ENCODE peak calls at places on chromosomes 4 and X, in six cellular contexts. One of them, this sample, is unnamed.

GRCh38 chr4:7239101-7239820 is 46.9 kb downstream of the SORCS2 start:
- DNase-seq in A549: no peak
- DNase-seq in GM23338: no peak
- DNase-seq in AG04449: no peak
- DNase-seq in IMR-90: no peak
- DNase-seq in fibroblast of mammary gland: no peak
- DNase-seq in this sample: no peak

GRCh38 chr4:158858410-158859189 is 89.8 kb downstream of the FNIP2 start:
- DNase-seq in GM23338: no peak
- DNase-seq in fibroblast of mammary gland: peak
- DNase-seq in IMR-90: peak
- DNase-seq in A549: peak
- DNase-seq in AG04449: peak
- DNase-seq in this sample: peak

GRCh38 chr4:566508-567295 is 9.4 kb downstream of the TMEM271 start:
- DNase-seq in AG04449: no peak
- DNase-seq in A549: no peak
- DNase-seq in IMR-90: peak
- DNase-seq in GM23338: no peak
- DNase-seq in fibroblast of mammary gland: no peak
- DNase-seq in this sample: no peak

GRCh38 chr4:98506462-98507132 is 151.8 kb downstream of the TSPAN5 start:
- DNase-seq in fibroblast of mammary gland: no peak
- DNase-seq in IMR-90: no peak
- DNase-seq in A549: no peak
- DNase-seq in AG04449: no peak
- DNase-seq in GM23338: peak
- DNase-seq in this sample: peak

GRCh38 chrX:68571292-68572256 is 72.7 kb downstream of the YIPF6 start:
- DNase-seq in fibroblast of mammary gland: peak
- DNase-seq in A549: peak
- DNase-seq in AG04449: peak
- DNase-seq in GM23338: no peak
- DNase-seq in IMR-90: peak
- DNase-seq in this sample: peak

GRCh38 chr4:99759346-99759984 is 57.2 kb upstream of the DAPP1 start:
- DNase-seq in A549: no peak
- DNase-seq in GM23338: peak
- DNase-seq in AG04449: no peak
- DNase-seq in IMR-90: no peak
- DNase-seq in fibroblast of mammary gland: no peak
- DNase-seq in this sample: no peak

GRCh38 chr4:122450847-122451246 is 5.7 kb downstream of the IL2 start:
- DNase-seq in IMR-90: peak
- DNase-seq in AG04449: peak
- DNase-seq in GM23338: peak
- DNase-seq in A549: peak
- DNase-seq in fibroblast of mammary gland: peak
- DNase-seq in this sample: peak

GRCh38 chrX:16653424-16653823 is 3.5 kb downstream of the S100G start:
- DNase-seq in GM23338: no peak
- DNase-seq in IMR-90: no peak
- DNase-seq in A549: no peak
- DNase-seq in AG04449: no peak
- DNase-seq in fibroblast of mammary gland: peak
- DNase-seq in this sample: no peak

GRCh38 chrX:51569561-51569960 is 49.2 kb downstream of the CENPVL3 start:
- DNase-seq in fibroblast of mammary gland: peak
- DNase-seq in GM23338: no peak
- DNase-seq in IMR-90: no peak
- DNase-seq in A549: no peak
- DNase-seq in AG04449: no peak
- DNase-seq in this sample: peak

GRCh38 chr4:23374280-23374679 is 515.6 kb downstream of the PPARGC1A start:
- DNase-seq in A549: peak
- DNase-seq in IMR-90: no peak
- DNase-seq in GM23338: no peak
- DNase-seq in AG04449: no peak
- DNase-seq in fibroblast of mammary gland: no peak
- DNase-seq in this sample: no peak

GRCh38 chrX:40176979-40177430 is 79.2 kb upstream of the BCOR start:
- DNase-seq in A549: no peak
- DNase-seq in fibroblast of mammary gland: no peak
- DNase-seq in GM23338: peak
- DNase-seq in IMR-90: no peak
- DNase-seq in AG04449: no peak
- DNase-seq in this sample: peak

GRCh38 chrX:102658551-102658950 is 7.3 kb downstream of the GPRASP1 start:
- DNase-seq in IMR-90: no peak
- DNase-seq in GM23338: no peak
- DNase-seq in A549: no peak
- DNase-seq in AG04449: no peak
- DNase-seq in fibroblast of mammary gland: peak
- DNase-seq in this sample: no peak

GRCh38 chr4:151641167-151641566 is 119.6 kb downstream of the GATB start:
- DNase-seq in AG04449: peak
- DNase-seq in A549: peak
- DNase-seq in fibroblast of mammary gland: peak
- DNase-seq in IMR-90: peak
- DNase-seq in GM23338: no peak
- DNase-seq in this sample: peak

GRCh38 chr4:3251691-3252479 is 2.9 kb downstream of the MSANTD1 start:
- DNase-seq in GM23338: no peak
- DNase-seq in AG04449: no peak
- DNase-seq in IMR-90: no peak
- DNase-seq in fibroblast of mammary gland: no peak
- DNase-seq in A549: no peak
- DNase-seq in this sample: no peak

GRCh38 chr4:165398570-165398969 is 19.8 kb downstream of the CPE start:
- DNase-seq in fibroblast of mammary gland: peak
- DNase-seq in AG04449: no peak
- DNase-seq in IMR-90: peak
- DNase-seq in A549: peak
- DNase-seq in GM23338: peak
- DNase-seq in this sample: peak

GRCh38 chrX:100622989-100623388 is 13.6 kb downstream of the TSPAN6 start:
- DNase-seq in IMR-90: no peak
- DNase-seq in AG04449: no peak
- DNase-seq in A549: no peak
- DNase-seq in fibroblast of mammary gland: no peak
- DNase-seq in GM23338: no peak
- DNase-seq in this sample: no peak

GRCh38 chr4:2263701-2264321 is 1.9 kb upstream of the MXD4 start:
- DNase-seq in AG04449: no peak
- DNase-seq in IMR-90: no peak
- DNase-seq in GM23338: no peak
- DNase-seq in A549: no peak
- DNase-seq in fibroblast of mammary gland: no peak
- DNase-seq in this sample: no peak

GRCh38 chr4:71275004-71275403 is 63.8 kb upstream of the SLC4A4 start:
- DNase-seq in fibroblast of mammary gland: no peak
- DNase-seq in AG04449: no peak
- DNase-seq in GM23338: no peak
- DNase-seq in A549: no peak
- DNase-seq in IMR-90: no peak
- DNase-seq in this sample: no peak

GRCh38 chr4:177339794-177340374 is 30.2 kb downstream of the NEIL3 start:
- DNase-seq in IMR-90: peak
- DNase-seq in AG04449: peak
- DNase-seq in A549: peak
- DNase-seq in fibroblast of mammary gland: peak
- DNase-seq in GM23338: peak
- DNase-seq in this sample: peak

DNA sequence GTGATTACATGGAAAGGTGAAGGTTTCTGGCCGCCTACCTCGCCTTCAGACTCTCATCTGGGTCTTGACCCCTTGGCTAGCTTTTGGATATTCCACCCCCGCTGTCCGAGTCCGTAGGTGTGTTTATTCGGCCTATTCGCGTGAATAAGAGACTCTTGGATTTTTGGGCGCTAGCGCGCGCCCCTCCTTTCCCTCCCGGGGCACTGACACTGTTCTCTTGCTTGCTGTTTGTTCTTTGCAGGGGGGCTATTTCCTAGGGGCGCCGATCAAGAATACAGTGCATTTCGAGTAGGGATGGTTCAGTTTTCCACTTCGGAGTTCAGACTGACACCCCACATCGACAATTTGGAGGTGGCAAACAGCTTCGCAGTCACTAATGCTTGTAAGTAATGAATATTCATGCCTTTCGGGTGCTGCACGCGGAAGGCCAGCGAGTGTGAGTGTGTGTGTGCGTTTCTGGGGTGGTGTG is 932 bp downstream of the GRIA2 start:
- DNase-seq in A549: no peak
- DNase-seq in AG04449: no peak
- DNase-seq in GM23338: peak
- DNase-seq in fibroblast of mammary gland: no peak
- DNase-seq in IMR-90: no peak
- DNase-seq in this sample: no peak
- H3K4me3 ChIP-seq in A549: peak
- H3K4me3 ChIP-seq in AG04449: no peak
- H3K4me3 ChIP-seq in GM23338: peak
- H3K4me3 ChIP-seq in fibroblast of mammary gland: no peak
- H3K4me3 ChIP-seq in IMR-90: no peak
- H3K4me3 ChIP-seq in this sample: no peak

GRCh38 chr4:87525636-87526035 is 3.5 kb downstream of the SPARCL1 start:
- DNase-seq in GM23338: no peak
- DNase-seq in AG04449: no peak
- DNase-seq in fibroblast of mammary gland: peak
- DNase-seq in IMR-90: peak
- DNase-seq in A549: no peak
- DNase-seq in this sample: peak
- H3K4me3 ChIP-seq in GM23338: no peak
- H3K4me3 ChIP-seq in AG04449: no peak
- H3K4me3 ChIP-seq in fibroblast of mammary gland: no peak
- H3K4me3 ChIP-seq in IMR-90: no peak
- H3K4me3 ChIP-seq in A549: no peak
- H3K4me3 ChIP-seq in this sample: no peak

DNA sequence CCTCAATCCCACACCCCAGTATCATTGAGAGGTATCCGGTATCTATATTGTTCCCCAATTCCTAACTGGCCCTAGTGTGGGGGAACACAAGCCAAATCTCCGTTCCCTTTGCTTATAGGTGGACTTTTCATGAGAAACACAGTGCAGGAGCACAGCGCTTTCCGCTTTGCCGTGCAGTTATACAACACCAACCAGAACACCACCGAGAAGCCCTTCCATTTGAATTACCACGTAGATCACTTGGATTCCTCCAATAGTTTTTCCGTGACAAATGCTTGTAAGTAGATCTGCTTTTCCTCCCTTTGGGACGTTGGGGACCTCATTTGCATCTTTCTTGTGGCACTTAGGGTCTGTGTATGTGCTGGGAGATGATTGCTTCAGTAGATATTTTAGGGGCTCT is 1.6 kb downstream of the GRIA3 start:
- DNase-seq in A549: no peak
- DNase-seq in GM23338: no peak
- DNase-seq in IMR-90: no peak
- DNase-seq in AG04449: no peak
- DNase-seq in fibroblast of mammary gland: no peak
- DNase-seq in this sample: no peak
- H3K4me3 ChIP-seq in A549: no peak
- H3K4me3 ChIP-seq in GM23338: peak
- H3K4me3 ChIP-seq in IMR-90: no peak
- H3K4me3 ChIP-seq in AG04449: peak
- H3K4me3 ChIP-seq in fibroblast of mammary gland: no peak
- H3K4me3 ChIP-seq in this sample: no peak

GRCh38 chr4:20418865-20419451 is 167.3 kb downstream of the SLIT2 start:
- DNase-seq in fibroblast of mammary gland: peak
- DNase-seq in GM23338: peak
- DNase-seq in IMR-90: peak
- DNase-seq in A549: peak
- DNase-seq in AG04449: peak
- DNase-seq in this sample: peak
- H3K4me3 ChIP-seq in fibroblast of mammary gland: peak
- H3K4me3 ChIP-seq in GM23338: no peak
- H3K4me3 ChIP-seq in IMR-90: peak
- H3K4me3 ChIP-seq in A549: no peak
- H3K4me3 ChIP-seq in AG04449: peak
- H3K4me3 ChIP-seq in this sample: peak

GRCh38 chr4:84965558-84966381 is 720 bp downstream of the WDFY3 start:
- DNase-seq in A549: peak
- DNase-seq in GM23338: peak
- DNase-seq in fibroblast of mammary gland: peak
- DNase-seq in IMR-90: peak
- DNase-seq in AG04449: no peak
- DNase-seq in this sample: peak
- H3K4me3 ChIP-seq in A549: peak
- H3K4me3 ChIP-seq in GM23338: peak
- H3K4me3 ChIP-seq in fibroblast of mammary gland: peak
- H3K4me3 ChIP-seq in IMR-90: peak
- H3K4me3 ChIP-seq in AG04449: peak
- H3K4me3 ChIP-seq in this sample: peak

GRCh38 chrX:1462596-1463251 is 10.0 kb upstream of the ASMTL start:
- DNase-seq in A549: peak
- DNase-seq in GM23338: no peak
- DNase-seq in IMR-90: peak
- DNase-seq in AG04449: peak
- DNase-seq in fibroblast of mammary gland: peak
- DNase-seq in this sample: peak
- H3K4me3 ChIP-seq in A549: no peak
- H3K4me3 ChIP-seq in GM23338: no peak
- H3K4me3 ChIP-seq in IMR-90: no peak
- H3K4me3 ChIP-seq in AG04449: no peak
- H3K4me3 ChIP-seq in fibroblast of mammary gland: no peak
- H3K4me3 ChIP-seq in this sample: no peak

GRCh38 chr4:94171616-94172015 is 36.0 kb upstream of the SMARCAD1 start:
- DNase-seq in A549: peak
- DNase-seq in GM23338: peak
- DNase-seq in IMR-90: no peak
- DNase-seq in fibroblast of mammary gland: peak
- DNase-seq in AG04449: no peak
- DNase-seq in this sample: peak

GRCh38 chr4:94177822-94178221 is 29.8 kb upstream of the SMARCAD1 start:
- DNase-seq in A549: no peak
- DNase-seq in GM23338: peak
- DNase-seq in IMR-90: no peak
- DNase-seq in AG04449: no peak
- DNase-seq in fibroblast of mammary gland: no peak
- DNase-seq in this sample: no peak

GRCh38 chr4:94169803-94170372 is 37.8 kb upstream of the SMARCAD1 start:
- DNase-seq in A549: no peak
- DNase-seq in AG04449: no peak
- DNase-seq in fibroblast of mammary gland: no peak
- DNase-seq in IMR-90: no peak
- DNase-seq in GM23338: no peak
- DNase-seq in this sample: no peak

DNA sequence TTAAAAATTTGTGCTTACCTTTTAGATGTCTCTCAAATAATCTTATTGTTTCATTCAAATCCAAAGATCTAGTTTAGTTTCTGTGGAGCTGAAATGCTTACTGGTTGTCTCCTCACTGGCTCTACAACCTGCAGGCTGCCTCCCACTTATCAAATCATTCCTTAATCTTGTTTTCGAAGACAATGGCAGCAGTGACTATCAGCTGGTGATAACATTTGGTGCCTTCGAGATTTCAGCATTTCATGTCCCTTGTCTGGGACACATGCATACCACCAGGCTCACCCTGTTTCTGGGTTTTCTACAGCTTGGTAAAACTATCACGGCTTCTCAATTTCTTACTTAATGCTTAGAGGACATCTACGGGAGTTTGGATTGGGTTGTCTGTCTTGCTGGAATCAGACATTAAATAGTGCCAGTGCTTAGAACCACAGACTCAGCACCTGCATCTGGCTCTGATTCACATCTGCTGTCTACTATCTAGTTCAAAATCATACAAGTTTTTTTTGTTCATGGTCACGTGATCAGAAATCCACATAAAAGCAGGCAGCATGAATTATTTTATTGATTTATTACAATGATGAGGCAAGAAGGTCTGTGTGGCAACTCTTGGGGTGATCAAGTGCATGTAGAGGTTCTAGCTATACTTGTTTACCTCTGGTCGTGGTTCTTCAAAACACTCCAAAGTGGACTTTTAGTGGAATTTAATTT is 32.0 kb upstream of the SMARCAD1 start:
- DNase-seq in AG04449: no peak
- DNase-seq in A549: no peak
- DNase-seq in GM23338: no peak
- DNase-seq in fibroblast of mammary gland: no peak
- DNase-seq in IMR-90: no peak
- DNase-seq in this sample: no peak
- H3K4me3 ChIP-seq in AG04449: no peak
- H3K4me3 ChIP-seq in A549: no peak
- H3K4me3 ChIP-seq in GM23338: no peak
- H3K4me3 ChIP-seq in fibroblast of mammary gland: no peak
- H3K4me3 ChIP-seq in IMR-90: no peak
- H3K4me3 ChIP-seq in this sample: no peak

This sample was measured in choroid plexus epithelial cell.